ENCODE peak calls at places on chromosome 1, in six cellular contexts. One of them, this sample, is unnamed.

GRCh38 chr1:245197911-245198379 is 43.2 kb downstream of the KIF26B start:
- DNase-seq in activated T-cell treated with anti-CD3 and anti-CD28 coated beads for 48 hours: no peak
- DNase-seq in SHP77: no peak
- DNase-seq in HS-5: no peak
- DNase-seq in T-helper 2 cell: no peak
- DNase-seq in ELF-1: peak; percentile 38
- DNase-seq in this sample: peak; percentile 52

GRCh38 chr1:11439051-11439450 is 39.9 kb upstream of the DISP3 start:
- DNase-seq in activated T-cell treated with anti-CD3 and anti-CD28 coated beads for 48 hours: no peak
- DNase-seq in SHP77: no peak
- DNase-seq in HS-5: no peak
- DNase-seq in T-helper 2 cell: no peak
- DNase-seq in ELF-1: no peak
- DNase-seq in this sample: no peak

GRCh38 chr1:165795894-165796293 is 27.2 kb upstream of the TMCO1 start:
- DNase-seq in activated T-cell treated with anti-CD3 and anti-CD28 coated beads for 48 hours: no peak
- DNase-seq in SHP77: no peak
- DNase-seq in HS-5: no peak
- DNase-seq in T-helper 2 cell: no peak
- DNase-seq in ELF-1: no peak
- DNase-seq in this sample: no peak

GRCh38 chr1:229370601-229371021 is 27.8 kb upstream of the CCSAP start:
- DNase-seq in activated T-cell treated with anti-CD3 and anti-CD28 coated beads for 48 hours: no peak
- DNase-seq in SHP77: no peak
- DNase-seq in HS-5: no peak
- DNase-seq in T-helper 2 cell: no peak
- DNase-seq in ELF-1: no peak
- DNase-seq in this sample: no peak

GRCh38 chr1:243421784-243422183 is 165.9 kb downstream of the SDCCAG8 start:
- DNase-seq in activated T-cell treated with anti-CD3 and anti-CD28 coated beads for 48 hours: peak; percentile 41
- DNase-seq in SHP77: peak; percentile 91
- DNase-seq in HS-5: no peak
- DNase-seq in T-helper 2 cell: peak; percentile 29
- DNase-seq in ELF-1: no peak
- DNase-seq in this sample: peak; percentile 29

GRCh38 chr1:229230136-229230892 is 40.6 kb upstream of the RAB4A start:
- DNase-seq in activated T-cell treated with anti-CD3 and anti-CD28 coated beads for 48 hours: no peak
- DNase-seq in SHP77: no peak
- DNase-seq in HS-5: no peak
- DNase-seq in T-helper 2 cell: no peak
- DNase-seq in ELF-1: peak; percentile 74
- DNase-seq in this sample: no peak

GRCh38 chr1:179447489-179447888 is 81.7 kb downstream of the AXDND1 start:
- DNase-seq in activated T-cell treated with anti-CD3 and anti-CD28 coated beads for 48 hours: no peak
- DNase-seq in SHP77: no peak
- DNase-seq in HS-5: no peak
- DNase-seq in T-helper 2 cell: no peak
- DNase-seq in ELF-1: peak; percentile 16
- DNase-seq in this sample: peak; percentile 4

GRCh38 chr1:213985181-213986019 is 2.4 kb upstream of the PROX1 start:
- DNase-seq in activated T-cell treated with anti-CD3 and anti-CD28 coated beads for 48 hours: no peak
- DNase-seq in SHP77: no peak
- DNase-seq in HS-5: no peak
- DNase-seq in T-helper 2 cell: no peak
- DNase-seq in ELF-1: peak; percentile 69
- DNase-seq in this sample: no peak

GRCh38 chr1:206760590-206760989 is 10.0 kb upstream of the IL19 start:
- DNase-seq in activated T-cell treated with anti-CD3 and anti-CD28 coated beads for 48 hours: no peak
- DNase-seq in SHP77: no peak
- DNase-seq in HS-5: no peak
- DNase-seq in T-helper 2 cell: no peak
- DNase-seq in ELF-1: no peak
- DNase-seq in this sample: no peak

GRCh38 chr1:43348343-43348808 is 10.4 kb upstream of the CDC20 start:
- DNase-seq in activated T-cell treated with anti-CD3 and anti-CD28 coated beads for 48 hours: no peak
- DNase-seq in SHP77: peak; percentile 59
- DNase-seq in HS-5: no peak
- DNase-seq in T-helper 2 cell: no peak
- DNase-seq in ELF-1: no peak
- DNase-seq in this sample: no peak

GRCh38 chr1:167439301-167439988 is 78.9 kb downstream of the CD247 start:
- DNase-seq in activated T-cell treated with anti-CD3 and anti-CD28 coated beads for 48 hours: peak; percentile 25
- DNase-seq in SHP77: no peak
- DNase-seq in HS-5: no peak
- DNase-seq in T-helper 2 cell: no peak
- DNase-seq in ELF-1: peak; percentile 73
- DNase-seq in this sample: no peak

GRCh38 chr1:244201750-244202149 is 150.7 kb downstream of the ZBTB18 start:
- DNase-seq in activated T-cell treated with anti-CD3 and anti-CD28 coated beads for 48 hours: no peak
- DNase-seq in SHP77: no peak
- DNase-seq in HS-5: no peak
- DNase-seq in T-helper 2 cell: no peak
- DNase-seq in ELF-1: no peak
- DNase-seq in this sample: no peak

GRCh38 chr1:226814751-226815496 is 55.5 kb upstream of the PSEN2 start:
- DNase-seq in activated T-cell treated with anti-CD3 and anti-CD28 coated beads for 48 hours: no peak
- DNase-seq in SHP77: peak; percentile 57
- DNase-seq in HS-5: peak; percentile 78
- DNase-seq in T-helper 2 cell: no peak
- DNase-seq in ELF-1: peak; percentile 34
- DNase-seq in this sample: peak; percentile 69

GRCh38 chr1:61097326-61097725 is 15.0 kb downstream of the NFIA start:
- DNase-seq in activated T-cell treated with anti-CD3 and anti-CD28 coated beads for 48 hours: no peak
- DNase-seq in SHP77: no peak
- DNase-seq in HS-5: no peak
- DNase-seq in T-helper 2 cell: no peak
- DNase-seq in ELF-1: no peak
- DNase-seq in this sample: peak; percentile 85

GRCh38 chr1:181129771-181130606 is 41.5 kb downstream of the IER5 start:
- DNase-seq in activated T-cell treated with anti-CD3 and anti-CD28 coated beads for 48 hours: no peak
- DNase-seq in SHP77: no peak
- DNase-seq in HS-5: no peak
- DNase-seq in T-helper 2 cell: no peak
- DNase-seq in ELF-1: no peak
- DNase-seq in this sample: no peak

GRCh38 chr1:912740-913301 is 10.9 kb upstream of the SAMD11 start:
- DNase-seq in activated T-cell treated with anti-CD3 and anti-CD28 coated beads for 48 hours: no peak
- DNase-seq in SHP77: no peak
- DNase-seq in HS-5: no peak
- DNase-seq in T-helper 2 cell: no peak
- DNase-seq in ELF-1: no peak
- DNase-seq in this sample: no peak

GRCh38 chr1:8787218-8787617 is 30.2 kb downstream of the RERE start:
- DNase-seq in activated T-cell treated with anti-CD3 and anti-CD28 coated beads for 48 hours: no peak
- DNase-seq in SHP77: no peak
- DNase-seq in HS-5: no peak
- DNase-seq in T-helper 2 cell: no peak
- DNase-seq in ELF-1: no peak
- DNase-seq in this sample: no peak

GRCh38 chr1:112798293-112798692 is 83.2 kb upstream of the PPM1J start:
- DNase-seq in activated T-cell treated with anti-CD3 and anti-CD28 coated beads for 48 hours: no peak
- DNase-seq in SHP77: no peak
- DNase-seq in HS-5: no peak
- DNase-seq in T-helper 2 cell: no peak
- DNase-seq in ELF-1: no peak
- DNase-seq in this sample: no peak

GRCh38 chr1:25806418-25806817 is 6.4 kb downstream of the SELENON start:
- DNase-seq in activated T-cell treated with anti-CD3 and anti-CD28 coated beads for 48 hours: no peak
- DNase-seq in SHP77: no peak
- DNase-seq in HS-5: no peak
- DNase-seq in T-helper 2 cell: no peak
- DNase-seq in ELF-1: no peak
- DNase-seq in this sample: no peak

GRCh38 chr1:67831850-67832513 is 1.3 kb downstream of the GNG12 start:
- DNase-seq in activated T-cell treated with anti-CD3 and anti-CD28 coated beads for 48 hours: no peak
- DNase-seq in SHP77: no peak
- DNase-seq in HS-5: peak; percentile 64
- DNase-seq in T-helper 2 cell: no peak
- DNase-seq in ELF-1: peak; percentile 68
- DNase-seq in this sample: peak; percentile 77

GRCh38 chr1:221521686-221522085 is 220.2 kb downstream of the DUSP10 start:
- DNase-seq in activated T-cell treated with anti-CD3 and anti-CD28 coated beads for 48 hours: no peak
- DNase-seq in SHP77: no peak
- DNase-seq in HS-5: no peak
- DNase-seq in T-helper 2 cell: no peak
- DNase-seq in ELF-1: no peak
- DNase-seq in this sample: no peak

GRCh38 chr1:225915538-225915991 is 8.5 kb downstream of the PYCR2 start:
- DNase-seq in activated T-cell treated with anti-CD3 and anti-CD28 coated beads for 48 hours: no peak
- DNase-seq in SHP77: no peak
- DNase-seq in HS-5: no peak
- DNase-seq in T-helper 2 cell: no peak
- DNase-seq in ELF-1: no peak
- DNase-seq in this sample: peak; percentile 10

GRCh38 chr1:191432817-191433216 is 725.4 kb upstream of the RGS18 start:
- DNase-seq in activated T-cell treated with anti-CD3 and anti-CD28 coated beads for 48 hours: no peak
- DNase-seq in SHP77: no peak
- DNase-seq in HS-5: no peak
- DNase-seq in T-helper 2 cell: no peak
- DNase-seq in ELF-1: peak; percentile 66
- DNase-seq in this sample: no peak

GRCh38 chr1:8641317-8641997 is 176.0 kb downstream of the RERE start:
- DNase-seq in activated T-cell treated with anti-CD3 and anti-CD28 coated beads for 48 hours: no peak
- DNase-seq in SHP77: no peak
- DNase-seq in HS-5: no peak
- DNase-seq in T-helper 2 cell: no peak
- DNase-seq in ELF-1: no peak
- DNase-seq in this sample: no peak

GRCh38 chr1:210457566-210457965 is 128.9 kb downstream of the HHAT start:
- DNase-seq in activated T-cell treated with anti-CD3 and anti-CD28 coated beads for 48 hours: no peak
- DNase-seq in SHP77: no peak
- DNase-seq in HS-5: no peak
- DNase-seq in T-helper 2 cell: no peak
- DNase-seq in ELF-1: no peak
- DNase-seq in this sample: no peak

GRCh38 chr1:26016258-26016943 is 5.2 kb upstream of the EXTL1 start:
- DNase-seq in activated T-cell treated with anti-CD3 and anti-CD28 coated beads for 48 hours: no peak
- DNase-seq in SHP77: no peak
- DNase-seq in HS-5: no peak
- DNase-seq in T-helper 2 cell: no peak
- DNase-seq in ELF-1: no peak
- DNase-seq in this sample: no peak

GRCh38 chr1:1630965-1631792 is 794 bp upstream of the MMP23B start:
- DNase-seq in activated T-cell treated with anti-CD3 and anti-CD28 coated beads for 48 hours: no peak
- DNase-seq in SHP77: no peak
- DNase-seq in HS-5: no peak
- DNase-seq in T-helper 2 cell: no peak
- DNase-seq in ELF-1: no peak
- DNase-seq in this sample: no peak